ENCODE peak calls at places on chromosomes 5 and 9, in eight cellular contexts. One of them, this sample, is unnamed.

GRCh38 chr9:130939405-130939941 is 426 bp upstream of the FIBCD1 start:
- DNase-seq in Peyer's patch: no peak
- DNase-seq in heart left ventricle: no peak
- DNase-seq in endothelial cell of umbilical vein: no peak
- DNase-seq in breast epithelium: no peak
- DNase-seq in transverse colon: no peak
- DNase-seq in IMR-90: peak; percentile 11
- DNase-seq in GM12878: no peak
- DNase-seq in this sample: no peak

GRCh38 chr5:141121985-141122384 is 367 bp downstream of the PCDHB4 start:
- DNase-seq in breast epithelium: no peak
- DNase-seq in endothelial cell of umbilical vein: no peak
- DNase-seq in GM12878: no peak
- DNase-seq in Peyer's patch: no peak
- DNase-seq in heart left ventricle: no peak
- DNase-seq in transverse colon: no peak
- DNase-seq in IMR-90: no peak
- DNase-seq in this sample: no peak

GRCh38 chr9:87883990-87884389 is 1.3 kb downstream of the SPATA31E1 start:
- DNase-seq in heart left ventricle: no peak
- DNase-seq in Peyer's patch: no peak
- DNase-seq in GM12878: no peak
- DNase-seq in endothelial cell of umbilical vein: no peak
- DNase-seq in transverse colon: no peak
- DNase-seq in IMR-90: no peak
- DNase-seq in breast epithelium: no peak
- DNase-seq in this sample: peak; percentile 2

GRCh38 chr5:53350991-53351770 is 129.2 kb upstream of the FST start:
- DNase-seq in breast epithelium: no peak
- DNase-seq in Peyer's patch: no peak
- DNase-seq in endothelial cell of umbilical vein: no peak
- DNase-seq in heart left ventricle: no peak
- DNase-seq in IMR-90: peak; percentile 37
- DNase-seq in transverse colon: no peak
- DNase-seq in GM12878: no peak
- DNase-seq in this sample: no peak

GRCh38 chr5:39599721-39600431 is 175.1 kb upstream of the DAB2 start:
- DNase-seq in breast epithelium: no peak
- DNase-seq in transverse colon: no peak
- DNase-seq in heart left ventricle: no peak
- DNase-seq in endothelial cell of umbilical vein: peak; percentile 43
- DNase-seq in GM12878: no peak
- DNase-seq in Peyer's patch: no peak
- DNase-seq in IMR-90: peak; percentile 72
- DNase-seq in this sample: no peak

GRCh38 chr5:39420482-39421145 is 4.2 kb downstream of the DAB2 start:
- DNase-seq in transverse colon: peak; percentile 41
- DNase-seq in endothelial cell of umbilical vein: peak; percentile 62
- DNase-seq in GM12878: no peak
- DNase-seq in heart left ventricle: peak; percentile 81
- DNase-seq in breast epithelium: peak; percentile 46
- DNase-seq in Peyer's patch: no peak
- DNase-seq in IMR-90: peak; percentile 71
- DNase-seq in this sample: no peak

GRCh38 chr9:27125030-27125429 is 16.0 kb downstream of the TEK start:
- DNase-seq in endothelial cell of umbilical vein: peak; percentile 89
- DNase-seq in IMR-90: peak; percentile 99
- DNase-seq in heart left ventricle: peak; percentile 72
- DNase-seq in GM12878: no peak
- DNase-seq in transverse colon: peak; percentile 57
- DNase-seq in Peyer's patch: no peak
- DNase-seq in breast epithelium: no peak
- DNase-seq in this sample: peak; percentile 5

GRCh38 chr5:164191240-164191639 is 685.8 kb downstream of the MAT2B start:
- DNase-seq in IMR-90: peak; percentile 82
- DNase-seq in transverse colon: peak; percentile 66
- DNase-seq in heart left ventricle: no peak
- DNase-seq in Peyer's patch: no peak
- DNase-seq in endothelial cell of umbilical vein: peak; percentile 69
- DNase-seq in GM12878: no peak
- DNase-seq in breast epithelium: no peak
- DNase-seq in this sample: peak; percentile 83

GRCh38 chr5:141513021-141513626 is 24.2 kb downstream of the PCDHGC5 start:
- DNase-seq in GM12878: no peak
- DNase-seq in heart left ventricle: no peak
- DNase-seq in breast epithelium: no peak
- DNase-seq in IMR-90: peak; percentile 59
- DNase-seq in endothelial cell of umbilical vein: peak; percentile 62
- DNase-seq in transverse colon: no peak
- DNase-seq in Peyer's patch: peak; percentile 57
- DNase-seq in this sample: peak; percentile 33

GRCh38 chr5:65925601-65926275 is 637 bp upstream of the ERBIN start:
- DNase-seq in heart left ventricle: peak; percentile 85
- DNase-seq in endothelial cell of umbilical vein: peak; percentile 88
- DNase-seq in Peyer's patch: peak; percentile 78
- DNase-seq in transverse colon: peak; percentile 85
- DNase-seq in GM12878: no peak
- DNase-seq in IMR-90: peak; percentile 85
- DNase-seq in breast epithelium: peak; percentile 69
- DNase-seq in this sample: peak; percentile 80

GRCh38 chr5:27124590-27124989 is 86.2 kb upstream of the CDH9 start:
- DNase-seq in breast epithelium: no peak
- DNase-seq in GM12878: no peak
- DNase-seq in IMR-90: peak; percentile 1
- DNase-seq in transverse colon: no peak
- DNase-seq in Peyer's patch: no peak
- DNase-seq in endothelial cell of umbilical vein: no peak
- DNase-seq in heart left ventricle: no peak
- DNase-seq in this sample: no peak

GRCh38 chr9:132997591-132997990 is 19.1 kb downstream of the GFI1B start:
- DNase-seq in transverse colon: no peak
- DNase-seq in heart left ventricle: no peak
- DNase-seq in GM12878: no peak
- DNase-seq in IMR-90: peak; percentile 65
- DNase-seq in Peyer's patch: no peak
- DNase-seq in breast epithelium: no peak
- DNase-seq in endothelial cell of umbilical vein: no peak
- DNase-seq in this sample: no peak

GRCh38 chr5:78537821-78538220 is 110.8 kb downstream of the LHFPL2 start:
- DNase-seq in transverse colon: no peak
- DNase-seq in GM12878: no peak
- DNase-seq in heart left ventricle: no peak
- DNase-seq in IMR-90: peak; percentile 68
- DNase-seq in breast epithelium: no peak
- DNase-seq in Peyer's patch: no peak
- DNase-seq in endothelial cell of umbilical vein: peak; percentile 61
- DNase-seq in this sample: no peak

GRCh38 chr5:54446169-54446786 is 9.2 kb upstream of the HSPB3 start:
- DNase-seq in transverse colon: no peak
- DNase-seq in IMR-90: no peak
- DNase-seq in endothelial cell of umbilical vein: no peak
- DNase-seq in Peyer's patch: no peak
- DNase-seq in heart left ventricle: peak; percentile 60
- DNase-seq in breast epithelium: no peak
- DNase-seq in GM12878: no peak
- DNase-seq in this sample: no peak

GRCh38 chr9:3962467-3962866 is 337.4 kb downstream of the GLIS3 start:
- DNase-seq in breast epithelium: no peak
- DNase-seq in heart left ventricle: no peak
- DNase-seq in transverse colon: no peak
- DNase-seq in endothelial cell of umbilical vein: no peak
- DNase-seq in IMR-90: peak; percentile 76
- DNase-seq in GM12878: no peak
- DNase-seq in Peyer's patch: no peak
- DNase-seq in this sample: no peak

GRCh38 chr5:176388003-176388340 is 426 bp downstream of the NOP16 start:
- DNase-seq in Peyer's patch: no peak
- DNase-seq in endothelial cell of umbilical vein: no peak
- DNase-seq in GM12878: no peak
- DNase-seq in breast epithelium: no peak
- DNase-seq in transverse colon: no peak
- DNase-seq in heart left ventricle: no peak
- DNase-seq in IMR-90: peak; percentile 9
- DNase-seq in this sample: no peak

DNA sequence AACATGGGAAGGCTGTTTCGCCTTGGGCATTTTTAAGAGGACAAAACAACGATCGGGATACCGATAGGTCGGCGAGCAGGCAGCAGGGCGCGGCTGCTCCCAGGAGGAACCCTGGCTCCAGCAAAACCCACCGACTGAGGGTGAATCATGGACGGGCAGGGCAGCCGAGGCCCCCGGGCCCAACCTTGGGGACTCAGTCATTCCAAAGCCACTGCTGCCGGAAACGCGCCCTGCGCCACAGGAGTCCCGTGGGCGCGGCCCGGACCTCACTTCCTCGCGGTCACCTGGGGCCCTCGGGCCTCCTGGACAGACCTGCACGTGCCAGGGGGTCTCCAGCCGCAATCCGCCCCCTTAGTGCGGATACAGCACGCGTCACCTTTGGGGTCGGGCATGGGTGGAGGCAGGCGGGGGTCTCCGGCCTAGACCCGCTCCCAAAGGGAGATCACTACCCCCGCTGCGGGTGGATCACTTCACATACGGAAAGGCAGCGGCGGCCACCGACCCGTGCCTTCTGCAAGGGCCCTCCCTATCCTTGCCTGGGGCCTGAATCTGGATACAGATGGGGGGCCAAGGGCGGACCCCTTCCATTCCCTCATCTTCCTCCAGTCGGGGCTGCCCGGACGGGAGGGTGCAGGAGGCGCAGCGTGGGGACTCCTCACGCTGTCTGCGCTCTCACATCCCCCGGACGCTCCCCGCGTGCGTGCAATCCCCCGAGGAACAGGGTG is 728 bp downstream of the TXN start:
- DNase-seq in GM12878: no peak
- DNase-seq in IMR-90: peak; percentile 47
- DNase-seq in transverse colon: peak; percentile 78
- DNase-seq in breast epithelium: peak; percentile 36
- DNase-seq in Peyer's patch: peak; percentile 63
- DNase-seq in heart left ventricle: peak; percentile 57
- DNase-seq in endothelial cell of umbilical vein: peak; percentile 41
- DNase-seq in this sample: peak; percentile 55
- H3K27ac ChIP-seq in GM12878: peak overlapping the region; percentile 91
- H3K27ac ChIP-seq in IMR-90: peak overlapping the region; percentile 85
- H3K27ac ChIP-seq in transverse colon: peak overlapping the region; percentile 90
- H3K27ac ChIP-seq in breast epithelium: peak overlapping the region; percentile 91
- H3K27ac ChIP-seq in Peyer's patch: peak overlapping the region; percentile 98
- H3K27ac ChIP-seq in heart left ventricle: peak overlapping the region; percentile 88
- H3K27ac ChIP-seq in endothelial cell of umbilical vein: peak overlapping the region; percentile 22
- H3K27ac ChIP-seq in this sample: peak overlapping the region; percentile 92

GRCh38 chr5:144142030-144142825 is 28.2 kb downstream of the YIPF5 start:
- DNase-seq in breast epithelium: no peak
- DNase-seq in Peyer's patch: no peak
- DNase-seq in transverse colon: no peak
- DNase-seq in heart left ventricle: no peak
- DNase-seq in GM12878: peak; percentile 25
- DNase-seq in endothelial cell of umbilical vein: peak; percentile 68
- DNase-seq in IMR-90: peak; percentile 67
- DNase-seq in this sample: no peak
- TF ChIP-seq CTCF in breast epithelium: peak; percentile 38
- TF ChIP-seq CTCF in Peyer's patch: peak; percentile 46
- TF ChIP-seq CTCF in transverse colon: peak; percentile 63
- TF ChIP-seq CTCF in heart left ventricle: peak; percentile 36
- TF ChIP-seq CTCF in GM12878: peak; percentile 64
- TF ChIP-seq CTCF in endothelial cell of umbilical vein: peak; percentile 71
- TF ChIP-seq CTCF in IMR-90: peak; percentile 76
- TF ChIP-seq CTCF in this sample: no peak

DNA sequence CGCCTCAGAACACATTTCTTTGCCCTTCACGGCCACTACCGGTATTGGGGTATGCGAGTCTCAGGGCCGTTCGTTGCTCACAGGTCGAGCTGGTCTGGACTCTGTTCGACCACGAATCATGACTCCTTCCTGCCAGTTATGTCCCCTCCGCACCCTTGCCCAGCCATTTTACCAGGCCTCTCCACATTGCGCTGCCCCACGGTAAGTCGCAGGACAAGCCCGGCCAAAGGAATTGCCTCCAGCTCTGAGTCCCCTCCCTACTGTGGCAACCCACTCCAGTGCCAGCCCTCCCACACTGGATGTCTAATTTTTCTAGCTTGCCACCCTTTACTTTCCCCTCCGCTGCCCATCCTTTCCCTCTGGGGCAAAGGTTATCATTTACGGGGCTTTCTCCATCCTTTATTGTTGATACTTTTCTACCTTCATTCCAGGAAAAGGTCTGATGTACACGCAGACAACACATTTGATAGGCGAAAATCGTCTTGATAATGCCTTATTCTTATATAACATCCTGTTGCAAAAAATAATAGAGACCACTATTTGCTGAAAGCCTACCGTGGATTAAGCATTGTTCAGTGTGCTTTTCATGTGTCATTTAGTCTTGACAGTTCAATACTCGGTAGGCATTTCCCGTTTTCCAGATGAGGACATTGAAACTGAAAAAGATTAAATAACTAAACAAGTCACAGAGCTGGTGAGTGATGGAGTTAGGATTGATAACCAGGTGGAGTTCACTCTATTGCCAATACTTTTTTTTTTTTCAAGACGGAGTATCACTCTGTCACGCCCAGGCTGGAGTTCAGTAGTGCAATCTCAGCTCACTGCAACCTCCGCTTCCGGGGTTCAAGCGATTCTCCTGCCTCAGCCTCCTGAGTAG is 958 bp upstream of the HSPA5 start:
- DNase-seq in GM12878: no peak
- DNase-seq in transverse colon: peak; percentile 40
- DNase-seq in breast epithelium: no peak
- DNase-seq in Peyer's patch: peak; percentile 26
- DNase-seq in heart left ventricle: peak; percentile 40
- DNase-seq in IMR-90: no peak
- DNase-seq in endothelial cell of umbilical vein: no peak
- DNase-seq in this sample: no peak
- TF ChIP-seq POLR2A in GM12878: peak; percentile 36
- TF ChIP-seq POLR2A in transverse colon: no peak
- TF ChIP-seq POLR2A in breast epithelium: no peak
- TF ChIP-seq POLR2A in Peyer's patch: no peak
- TF ChIP-seq POLR2A in heart left ventricle: no peak
- TF ChIP-seq POLR2A in IMR-90: no peak
- TF ChIP-seq POLR2A in endothelial cell of umbilical vein: no peak
- TF ChIP-seq POLR2A in this sample: no peak

DNA sequence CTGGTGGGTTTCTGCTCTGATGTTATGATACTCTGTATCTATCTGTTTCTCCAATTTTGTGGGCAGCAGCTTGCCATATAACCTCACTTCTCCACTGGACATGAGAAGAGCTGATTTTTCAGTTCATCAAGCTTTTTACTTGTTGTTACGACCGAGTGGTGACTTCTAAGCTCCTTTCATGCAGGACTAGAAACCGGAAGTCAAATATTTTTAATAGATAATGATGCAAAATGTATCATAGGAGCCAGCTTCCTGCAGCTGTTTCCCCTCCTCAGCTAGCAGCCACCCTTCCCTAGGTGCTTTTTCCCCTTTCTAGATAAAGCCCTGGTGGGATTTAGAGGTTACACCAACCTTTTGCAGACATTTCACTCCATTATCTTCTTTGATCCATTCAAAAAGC is 17.0 kb upstream of the ADAM19 start:
- DNase-seq in endothelial cell of umbilical vein: peak; percentile 75
- DNase-seq in Peyer's patch: peak; percentile 53
- DNase-seq in IMR-90: no peak
- DNase-seq in breast epithelium: no peak
- DNase-seq in heart left ventricle: no peak
- DNase-seq in GM12878: no peak
- DNase-seq in transverse colon: no peak
- DNase-seq in this sample: no peak
- H3K27ac ChIP-seq in endothelial cell of umbilical vein: peak overlapping the region; percentile 90
- H3K27ac ChIP-seq in Peyer's patch: no peak overlapping the region
- H3K27ac ChIP-seq in IMR-90: no peak overlapping the region
- H3K27ac ChIP-seq in breast epithelium: no peak overlapping the region
- H3K27ac ChIP-seq in heart left ventricle: no peak overlapping the region
- H3K27ac ChIP-seq in GM12878: peak overlapping the region; percentile 62
- H3K27ac ChIP-seq in transverse colon: peak overlapping the region; percentile 8
- H3K27ac ChIP-seq in this sample: no peak overlapping the region